ENCODE peak calls at places on chromosomes 1 and 21, in eight cellular contexts. One of them, this sample, is unnamed.

GRCh38 chr1:96842215-96842614 is 120.6 kb downstream of the PTBP2 start:
- DNase-seq in ovary: no peak
- DNase-seq in left colon: no peak
- DNase-seq in KBM-7: peak; percentile 19
- DNase-seq in RWPE2: no peak
- DNase-seq in PC-9: no peak
- DNase-seq in astrocyte of the spinal cord: no peak
- DNase-seq in transverse colon: no peak
- DNase-seq in this sample: no peak

GRCh38 chr1:109438798-109439297 is 12.6 kb upstream of the PSMA5 start:
- DNase-seq in astrocyte of the spinal cord: peak; percentile 92
- DNase-seq in ovary: no peak
- DNase-seq in RWPE2: no peak
- DNase-seq in transverse colon: no peak
- DNase-seq in PC-9: peak; percentile 54
- DNase-seq in left colon: no peak
- DNase-seq in KBM-7: no peak
- DNase-seq in this sample: no peak

GRCh38 chr1:10211805-10212405 is 1.5 kb downstream of the KIF1B start:
- DNase-seq in ovary: no peak
- DNase-seq in KBM-7: peak; percentile 44
- DNase-seq in left colon: peak; percentile 25
- DNase-seq in astrocyte of the spinal cord: no peak
- DNase-seq in RWPE2: no peak
- DNase-seq in PC-9: no peak
- DNase-seq in transverse colon: no peak
- DNase-seq in this sample: no peak

GRCh38 chr21:28822882-28823335 is 169.8 kb downstream of the LTN1 start:
- DNase-seq in transverse colon: peak; percentile 30
- DNase-seq in PC-9: peak; percentile 45
- DNase-seq in RWPE2: no peak
- DNase-seq in ovary: no peak
- DNase-seq in KBM-7: no peak
- DNase-seq in left colon: peak; percentile 38
- DNase-seq in astrocyte of the spinal cord: no peak
- DNase-seq in this sample: no peak

GRCh38 chr1:176545034-176545639 is 82.2 kb downstream of the PAPPA2 start:
- DNase-seq in ovary: no peak
- DNase-seq in RWPE2: no peak
- DNase-seq in PC-9: no peak
- DNase-seq in astrocyte of the spinal cord: no peak
- DNase-seq in left colon: no peak
- DNase-seq in KBM-7: no peak
- DNase-seq in transverse colon: no peak
- DNase-seq in this sample: no peak

GRCh38 chr1:36369061-36369470 is 16.7 kb downstream of the STK40 start:
- DNase-seq in transverse colon: peak; percentile 90
- DNase-seq in PC-9: peak; percentile 51
- DNase-seq in left colon: peak; percentile 73
- DNase-seq in astrocyte of the spinal cord: peak; percentile 60
- DNase-seq in RWPE2: no peak
- DNase-seq in KBM-7: peak; percentile 80
- DNase-seq in ovary: peak; percentile 84
- DNase-seq in this sample: peak; percentile 68

GRCh38 chr1:157725214-157725577 is 24.6 kb upstream of the FCRL3 start:
- DNase-seq in astrocyte of the spinal cord: no peak
- DNase-seq in ovary: no peak
- DNase-seq in left colon: no peak
- DNase-seq in transverse colon: no peak
- DNase-seq in RWPE2: no peak
- DNase-seq in PC-9: no peak
- DNase-seq in KBM-7: peak; percentile 1
- DNase-seq in this sample: no peak

GRCh38 chr1:88697503-88697902 is 13.4 kb downstream of the PKN2 start:
- DNase-seq in PC-9: no peak
- DNase-seq in astrocyte of the spinal cord: peak; percentile 27
- DNase-seq in RWPE2: no peak
- DNase-seq in ovary: no peak
- DNase-seq in left colon: no peak
- DNase-seq in transverse colon: no peak
- DNase-seq in KBM-7: no peak
- DNase-seq in this sample: no peak

GRCh38 chr1:119987112-119987511 is 82.3 kb downstream of the NOTCH2 start:
- DNase-seq in RWPE2: no peak
- DNase-seq in transverse colon: no peak
- DNase-seq in left colon: no peak
- DNase-seq in KBM-7: no peak
- DNase-seq in ovary: no peak
- DNase-seq in astrocyte of the spinal cord: peak; percentile 92
- DNase-seq in PC-9: peak; percentile 76
- DNase-seq in this sample: no peak

GRCh38 chr1:168341576-168341975 is 60.9 kb downstream of the TBX19 start:
- DNase-seq in left colon: no peak
- DNase-seq in KBM-7: no peak
- DNase-seq in PC-9: no peak
- DNase-seq in ovary: no peak
- DNase-seq in transverse colon: no peak
- DNase-seq in astrocyte of the spinal cord: peak; percentile 59
- DNase-seq in RWPE2: no peak
- DNase-seq in this sample: no peak

GRCh38 chr1:25505706-25506385 is 37.6 kb upstream of the LDLRAP1 start:
- DNase-seq in KBM-7: peak; percentile 24
- DNase-seq in astrocyte of the spinal cord: no peak
- DNase-seq in left colon: no peak
- DNase-seq in RWPE2: peak; percentile 13
- DNase-seq in PC-9: no peak
- DNase-seq in ovary: no peak
- DNase-seq in transverse colon: no peak
- DNase-seq in this sample: no peak

GRCh38 chr1:18900303-18900841 is 2.0 kb downstream of the ALDH4A1 start:
- DNase-seq in astrocyte of the spinal cord: no peak
- DNase-seq in RWPE2: no peak
- DNase-seq in left colon: no peak
- DNase-seq in ovary: no peak
- DNase-seq in transverse colon: no peak
- DNase-seq in PC-9: no peak
- DNase-seq in KBM-7: no peak
- DNase-seq in this sample: no peak

GRCh38 chr1:204267191-204267601 is 53.4 kb upstream of the GOLT1A start:
- DNase-seq in KBM-7: no peak
- DNase-seq in PC-9: no peak
- DNase-seq in astrocyte of the spinal cord: no peak
- DNase-seq in RWPE2: no peak
- DNase-seq in transverse colon: no peak
- DNase-seq in ovary: no peak
- DNase-seq in left colon: no peak
- DNase-seq in this sample: no peak

GRCh38 chr1:183634429-183635065 is 1.0 kb downstream of the ARPC5 start:
- DNase-seq in RWPE2: no peak
- DNase-seq in PC-9: no peak
- DNase-seq in astrocyte of the spinal cord: no peak
- DNase-seq in KBM-7: no peak
- DNase-seq in left colon: no peak
- DNase-seq in ovary: no peak
- DNase-seq in transverse colon: no peak
- DNase-seq in this sample: no peak

GRCh38 chr1:36253463-36253862 is 29.2 kb downstream of the THRAP3 start:
- DNase-seq in astrocyte of the spinal cord: peak; percentile 66
- DNase-seq in ovary: no peak
- DNase-seq in KBM-7: no peak
- DNase-seq in transverse colon: no peak
- DNase-seq in PC-9: no peak
- DNase-seq in RWPE2: no peak
- DNase-seq in left colon: no peak
- DNase-seq in this sample: no peak

GRCh38 chr1:921011-921837 is 2.5 kb upstream of the SAMD11 start:
- DNase-seq in transverse colon: peak; percentile 72
- DNase-seq in PC-9: peak; percentile 62
- DNase-seq in astrocyte of the spinal cord: peak; percentile 77
- DNase-seq in left colon: peak; percentile 54
- DNase-seq in RWPE2: no peak
- DNase-seq in KBM-7: peak; percentile 86
- DNase-seq in ovary: peak; percentile 79
- DNase-seq in this sample: no peak

GRCh38 chr1:173043253-173043652 is 7.5 kb downstream of the TNFSF18 start:
- DNase-seq in RWPE2: no peak
- DNase-seq in KBM-7: no peak
- DNase-seq in transverse colon: no peak
- DNase-seq in left colon: no peak
- DNase-seq in PC-9: peak; percentile 79
- DNase-seq in ovary: no peak
- DNase-seq in astrocyte of the spinal cord: peak; percentile 74
- DNase-seq in this sample: no peak

GRCh38 chr1:227299238-227299637 is 19.1 kb downstream of the CDC42BPA start:
- DNase-seq in KBM-7: no peak
- DNase-seq in transverse colon: no peak
- DNase-seq in left colon: no peak
- DNase-seq in astrocyte of the spinal cord: peak; percentile 52
- DNase-seq in PC-9: peak; percentile 64
- DNase-seq in ovary: no peak
- DNase-seq in RWPE2: no peak
- DNase-seq in this sample: no peak

GRCh38 chr1:47432071-47433036 is 5.5 kb upstream of the FOXD2 start:
- DNase-seq in PC-9: no peak
- DNase-seq in transverse colon: peak; percentile 88
- DNase-seq in KBM-7: peak; percentile 89
- DNase-seq in left colon: peak; percentile 80
- DNase-seq in astrocyte of the spinal cord: peak; percentile 77
- DNase-seq in RWPE2: no peak
- DNase-seq in ovary: peak; percentile 68
- DNase-seq in this sample: no peak

GRCh38 chr21:40507978-40508377 is 339.0 kb downstream of the DSCAM start:
- DNase-seq in left colon: no peak
- DNase-seq in ovary: no peak
- DNase-seq in KBM-7: no peak
- DNase-seq in transverse colon: no peak
- DNase-seq in RWPE2: no peak
- DNase-seq in astrocyte of the spinal cord: peak; percentile 53
- DNase-seq in PC-9: no peak
- DNase-seq in this sample: no peak

GRCh38 chr1:231761747-231762541 is 135.4 kb downstream of the DISC1 start:
- DNase-seq in PC-9: no peak
- DNase-seq in KBM-7: no peak
- DNase-seq in transverse colon: no peak
- DNase-seq in astrocyte of the spinal cord: no peak
- DNase-seq in RWPE2: no peak
- DNase-seq in left colon: no peak
- DNase-seq in ovary: no peak
- DNase-seq in this sample: no peak

GRCh38 chr21:46361937-46362336 is 38.0 kb downstream of the PCNT start:
- DNase-seq in left colon: no peak
- DNase-seq in transverse colon: no peak
- DNase-seq in ovary: peak; percentile 52
- DNase-seq in KBM-7: no peak
- DNase-seq in astrocyte of the spinal cord: no peak
- DNase-seq in RWPE2: no peak
- DNase-seq in PC-9: no peak
- DNase-seq in this sample: no peak

GRCh38 chr1:156608981-156609380 is 7.7 kb upstream of the GPATCH4 start:
- DNase-seq in left colon: no peak
- DNase-seq in PC-9: peak; percentile 47
- DNase-seq in ovary: no peak
- DNase-seq in transverse colon: peak; percentile 43
- DNase-seq in astrocyte of the spinal cord: no peak
- DNase-seq in RWPE2: no peak
- DNase-seq in KBM-7: peak; percentile 48
- DNase-seq in this sample: peak; percentile 33

GRCh38 chr1:100583827-100584226 is 45.9 kb downstream of the GPR88 start:
- DNase-seq in transverse colon: no peak
- DNase-seq in astrocyte of the spinal cord: no peak
- DNase-seq in KBM-7: no peak
- DNase-seq in ovary: no peak
- DNase-seq in left colon: no peak
- DNase-seq in RWPE2: no peak
- DNase-seq in PC-9: no peak
- DNase-seq in this sample: no peak

GRCh38 chr1:7218210-7218832 is 433.1 kb downstream of the CAMTA1 start:
- DNase-seq in astrocyte of the spinal cord: peak; percentile 54
- DNase-seq in left colon: no peak
- DNase-seq in ovary: no peak
- DNase-seq in transverse colon: peak; percentile 26
- DNase-seq in PC-9: peak; percentile 36
- DNase-seq in RWPE2: no peak
- DNase-seq in KBM-7: peak; percentile 82
- DNase-seq in this sample: no peak

GRCh38 chr1:114595602-114596001 is 14.2 kb upstream of the BCAS2 start:
- DNase-seq in PC-9: no peak
- DNase-seq in ovary: no peak
- DNase-seq in transverse colon: no peak
- DNase-seq in RWPE2: no peak
- DNase-seq in KBM-7: no peak
- DNase-seq in astrocyte of the spinal cord: no peak
- DNase-seq in left colon: no peak
- DNase-seq in this sample: no peak

GRCh38 chr1:75265792-75266191 is 131.6 kb downstream of the LHX8 start:
- DNase-seq in KBM-7: peak; percentile 49
- DNase-seq in transverse colon: no peak
- DNase-seq in PC-9: no peak
- DNase-seq in left colon: no peak
- DNase-seq in ovary: no peak
- DNase-seq in astrocyte of the spinal cord: peak; percentile 55
- DNase-seq in RWPE2: no peak
- DNase-seq in this sample: no peak

GRCh38 chr1:176696109-176696508 is 233.1 kb downstream of the PAPPA2 start:
- DNase-seq in astrocyte of the spinal cord: peak; percentile 31
- DNase-seq in PC-9: no peak
- DNase-seq in KBM-7: no peak
- DNase-seq in left colon: no peak
- DNase-seq in RWPE2: peak; percentile 65
- DNase-seq in ovary: no peak
- DNase-seq in transverse colon: no peak
- DNase-seq in this sample: no peak

GRCh38 chr1:40243371-40243770 is 4.4 kb upstream of the TMCO2 start:
- DNase-seq in ovary: no peak
- DNase-seq in transverse colon: no peak
- DNase-seq in PC-9: no peak
- DNase-seq in KBM-7: no peak
- DNase-seq in RWPE2: no peak
- DNase-seq in astrocyte of the spinal cord: no peak
- DNase-seq in left colon: no peak
- DNase-seq in this sample: no peak

GRCh38 chr21:32772281-32773047 is 909 bp upstream of the PAXBP1 start:
- DNase-seq in transverse colon: peak; percentile 60
- DNase-seq in PC-9: peak; percentile 48
- DNase-seq in ovary: peak; percentile 39
- DNase-seq in KBM-7: no peak
- DNase-seq in RWPE2: no peak
- DNase-seq in astrocyte of the spinal cord: no peak
- DNase-seq in left colon: peak; percentile 67
- DNase-seq in this sample: peak; percentile 20

GRCh38 chr1:225877570-225877969 is 4.6 kb downstream of the TMEM63A start:
- DNase-seq in RWPE2: no peak
- DNase-seq in astrocyte of the spinal cord: peak; percentile 42
- DNase-seq in left colon: peak; percentile 76
- DNase-seq in transverse colon: peak; percentile 67
- DNase-seq in PC-9: no peak
- DNase-seq in ovary: peak; percentile 56
- DNase-seq in KBM-7: peak; percentile 45
- DNase-seq in this sample: no peak

GRCh38 chr1:25031966-25032667 is 102.0 kb upstream of the RUNX3 start:
- DNase-seq in PC-9: no peak
- DNase-seq in KBM-7: no peak
- DNase-seq in astrocyte of the spinal cord: peak; percentile 73
- DNase-seq in RWPE2: no peak
- DNase-seq in ovary: no peak
- DNase-seq in left colon: no peak
- DNase-seq in transverse colon: peak; percentile 62
- DNase-seq in this sample: peak; percentile 52

GRCh38 chr1:76021816-76022215 is 52.7 kb upstream of the ST6GALNAC3 start:
- DNase-seq in PC-9: no peak
- DNase-seq in RWPE2: no peak
- DNase-seq in ovary: no peak
- DNase-seq in KBM-7: no peak
- DNase-seq in astrocyte of the spinal cord: no peak
- DNase-seq in transverse colon: no peak
- DNase-seq in left colon: no peak
- DNase-seq in this sample: no peak

GRCh38 chr21:34669149-34669879 is 520 bp downstream of the CLIC6 start:
- DNase-seq in transverse colon: peak; percentile 23
- DNase-seq in RWPE2: no peak
- DNase-seq in left colon: no peak
- DNase-seq in KBM-7: no peak
- DNase-seq in PC-9: no peak
- DNase-seq in ovary: peak; percentile 51
- DNase-seq in astrocyte of the spinal cord: no peak
- DNase-seq in this sample: no peak

This sample was measured in activated T-helper 1 cell treated with Interleukin-2 at 50 U/mL for 16 hours.